ENCODE peak calls at places on chromosomes 5 and 9, in eight cellular contexts. One of them, this sample, is unnamed.

GRCh38 chr9:78365979-78366697 is 69.2 kb downstream of the PSAT1 start:
- DNase-seq in AG08396: no peak
- DNase-seq in left colon: no peak
- DNase-seq in stimulated activated CD4-positive, alpha-beta T cell treated with anti-CD3 and anti-CD28 coated beads, TNF-alpha, amount 100 ng/mL, for 1 hour: no peak
- DNase-seq in PC-9: no peak
- DNase-seq in NAMALWA: peak
- DNase-seq in stomach: no peak
- DNase-seq in psoas muscle: no peak
- DNase-seq in this sample: no peak

GRCh38 chr5:15748266-15748665 is 248.3 kb downstream of the FBXL7 start:
- DNase-seq in stomach: no peak
- DNase-seq in AG08396: no peak
- DNase-seq in stimulated activated CD4-positive, alpha-beta T cell treated with anti-CD3 and anti-CD28 coated beads, TNF-alpha, amount 100 ng/mL, for 1 hour: no peak
- DNase-seq in NAMALWA: no peak
- DNase-seq in psoas muscle: no peak
- DNase-seq in left colon: no peak
- DNase-seq in PC-9: no peak
- DNase-seq in this sample: no peak

GRCh38 chr5:69497006-69497520 is 4.5 kb downstream of the OCLN start:
- DNase-seq in stimulated activated CD4-positive, alpha-beta T cell treated with anti-CD3 and anti-CD28 coated beads, TNF-alpha, amount 100 ng/mL, for 1 hour: no peak
- DNase-seq in NAMALWA: no peak
- DNase-seq in psoas muscle: no peak
- DNase-seq in stomach: no peak
- DNase-seq in PC-9: no peak
- DNase-seq in left colon: no peak
- DNase-seq in AG08396: no peak
- DNase-seq in this sample: no peak

GRCh38 chr9:128297221-128297773 is 21.2 kb downstream of the SWI5 start:
- DNase-seq in stomach: peak
- DNase-seq in psoas muscle: no peak
- DNase-seq in AG08396: no peak
- DNase-seq in stimulated activated CD4-positive, alpha-beta T cell treated with anti-CD3 and anti-CD28 coated beads, TNF-alpha, amount 100 ng/mL, for 1 hour: no peak
- DNase-seq in left colon: no peak
- DNase-seq in PC-9: no peak
- DNase-seq in NAMALWA: no peak
- DNase-seq in this sample: no peak

GRCh38 chr9:4293293-4293931 is 6.5 kb downstream of the GLIS3 start:
- DNase-seq in NAMALWA: no peak
- DNase-seq in psoas muscle: no peak
- DNase-seq in stomach: no peak
- DNase-seq in left colon: no peak
- DNase-seq in AG08396: peak
- DNase-seq in stimulated activated CD4-positive, alpha-beta T cell treated with anti-CD3 and anti-CD28 coated beads, TNF-alpha, amount 100 ng/mL, for 1 hour: no peak
- DNase-seq in PC-9: peak
- DNase-seq in this sample: no peak

GRCh38 chr5:180085837-180086236 is 14.3 kb upstream of the RNF130 start:
- DNase-seq in stimulated activated CD4-positive, alpha-beta T cell treated with anti-CD3 and anti-CD28 coated beads, TNF-alpha, amount 100 ng/mL, for 1 hour: no peak
- DNase-seq in AG08396: no peak
- DNase-seq in left colon: no peak
- DNase-seq in stomach: no peak
- DNase-seq in NAMALWA: no peak
- DNase-seq in psoas muscle: no peak
- DNase-seq in PC-9: no peak
- DNase-seq in this sample: no peak

GRCh38 chr9:6498982-6499381 is 86.0 kb downstream of the UHRF2 start:
- DNase-seq in psoas muscle: no peak
- DNase-seq in NAMALWA: no peak
- DNase-seq in PC-9: no peak
- DNase-seq in AG08396: peak
- DNase-seq in stomach: no peak
- DNase-seq in stimulated activated CD4-positive, alpha-beta T cell treated with anti-CD3 and anti-CD28 coated beads, TNF-alpha, amount 100 ng/mL, for 1 hour: no peak
- DNase-seq in left colon: no peak
- DNase-seq in this sample: no peak

GRCh38 chr5:50709471-50709870 is 43.0 kb downstream of the PARP8 start:
- DNase-seq in AG08396: peak
- DNase-seq in stomach: no peak
- DNase-seq in stimulated activated CD4-positive, alpha-beta T cell treated with anti-CD3 and anti-CD28 coated beads, TNF-alpha, amount 100 ng/mL, for 1 hour: no peak
- DNase-seq in psoas muscle: no peak
- DNase-seq in left colon: no peak
- DNase-seq in PC-9: no peak
- DNase-seq in NAMALWA: no peak
- DNase-seq in this sample: no peak

GRCh38 chr9:89477811-89478583 is 19.9 kb downstream of the SEMA4D start:
- DNase-seq in AG08396: no peak
- DNase-seq in stimulated activated CD4-positive, alpha-beta T cell treated with anti-CD3 and anti-CD28 coated beads, TNF-alpha, amount 100 ng/mL, for 1 hour: no peak
- DNase-seq in psoas muscle: no peak
- DNase-seq in stomach: peak
- DNase-seq in PC-9: no peak
- DNase-seq in NAMALWA: no peak
- DNase-seq in left colon: no peak
- DNase-seq in this sample: no peak

GRCh38 chr5:54146906-54147305 is 163.5 kb downstream of the ARL15 start:
- DNase-seq in psoas muscle: no peak
- DNase-seq in left colon: no peak
- DNase-seq in NAMALWA: no peak
- DNase-seq in AG08396: no peak
- DNase-seq in stomach: no peak
- DNase-seq in stimulated activated CD4-positive, alpha-beta T cell treated with anti-CD3 and anti-CD28 coated beads, TNF-alpha, amount 100 ng/mL, for 1 hour: no peak
- DNase-seq in PC-9: no peak
- DNase-seq in this sample: no peak

GRCh38 chr5:122258840-122259239 is 53.2 kb upstream of the SNCAIP start:
- DNase-seq in stimulated activated CD4-positive, alpha-beta T cell treated with anti-CD3 and anti-CD28 coated beads, TNF-alpha, amount 100 ng/mL, for 1 hour: no peak
- DNase-seq in NAMALWA: no peak
- DNase-seq in AG08396: no peak
- DNase-seq in PC-9: no peak
- DNase-seq in psoas muscle: no peak
- DNase-seq in left colon: no peak
- DNase-seq in stomach: no peak
- DNase-seq in this sample: no peak

GRCh38 chr5:79974896-79975295 is 16.2 kb downstream of the MTX3 start:
- DNase-seq in psoas muscle: no peak
- DNase-seq in left colon: no peak
- DNase-seq in PC-9: peak
- DNase-seq in AG08396: peak
- DNase-seq in stomach: no peak
- DNase-seq in NAMALWA: no peak
- DNase-seq in stimulated activated CD4-positive, alpha-beta T cell treated with anti-CD3 and anti-CD28 coated beads, TNF-alpha, amount 100 ng/mL, for 1 hour: no peak
- DNase-seq in this sample: no peak

This sample was measured in K562.